ENCODE peak calls at places on chromosomes 12 and 14, in nine cellular contexts. One of them, this sample, is unnamed.

GRCh38 chr12:80702889-80703605 is 4.4 kb upstream of the MYF6 start:
- DNase-seq in aorta: no peak
- DNase-seq in stomach: no peak
- DNase-seq in NT2/D1: no peak
- DNase-seq in cardiac muscle cell: peak; percentile 12
- DNase-seq in effector memory CD4-positive, alpha-beta T cell: no peak
- DNase-seq in fibroblast of pulmonary artery: peak; percentile 59
- DNase-seq in mucosa of descending colon: no peak
- DNase-seq in WERI-Rb-1: no peak
- DNase-seq in this sample: no peak

GRCh38 chr14:99277534-99277933 is 5.5 kb upstream of the BCL11B start:
- DNase-seq in aorta: no peak
- DNase-seq in cardiac muscle cell: no peak
- DNase-seq in NT2/D1: no peak
- DNase-seq in effector memory CD4-positive, alpha-beta T cell: no peak
- DNase-seq in mucosa of descending colon: no peak
- DNase-seq in WERI-Rb-1: no peak
- DNase-seq in fibroblast of pulmonary artery: no peak
- DNase-seq in stomach: no peak
- DNase-seq in this sample: no peak

GRCh38 chr14:79631276-79631675 is 580.0 kb downstream of the DIO2 start:
- DNase-seq in mucosa of descending colon: no peak
- DNase-seq in stomach: no peak
- DNase-seq in fibroblast of pulmonary artery: no peak
- DNase-seq in aorta: no peak
- DNase-seq in NT2/D1: no peak
- DNase-seq in WERI-Rb-1: no peak
- DNase-seq in cardiac muscle cell: no peak
- DNase-seq in effector memory CD4-positive, alpha-beta T cell: no peak
- DNase-seq in this sample: no peak

GRCh38 chr12:110224379-110225304 is 56.4 kb upstream of the ATP2A2 start:
- DNase-seq in aorta: no peak
- DNase-seq in effector memory CD4-positive, alpha-beta T cell: no peak
- DNase-seq in fibroblast of pulmonary artery: peak; percentile 92
- DNase-seq in NT2/D1: no peak
- DNase-seq in cardiac muscle cell: no peak
- DNase-seq in WERI-Rb-1: no peak
- DNase-seq in stomach: no peak
- DNase-seq in mucosa of descending colon: peak; percentile 31
- DNase-seq in this sample: no peak

GRCh38 chr12:40874868-40875267 is 182.6 kb downstream of the CNTN1 start:
- DNase-seq in effector memory CD4-positive, alpha-beta T cell: no peak
- DNase-seq in stomach: no peak
- DNase-seq in fibroblast of pulmonary artery: no peak
- DNase-seq in cardiac muscle cell: no peak
- DNase-seq in WERI-Rb-1: no peak
- DNase-seq in aorta: no peak
- DNase-seq in NT2/D1: no peak
- DNase-seq in mucosa of descending colon: no peak
- DNase-seq in this sample: no peak

GRCh38 chr12:59086124-59086523 is 165.8 kb upstream of the LRIG3 start:
- DNase-seq in mucosa of descending colon: no peak
- DNase-seq in stomach: no peak
- DNase-seq in WERI-Rb-1: no peak
- DNase-seq in fibroblast of pulmonary artery: no peak
- DNase-seq in effector memory CD4-positive, alpha-beta T cell: no peak
- DNase-seq in aorta: no peak
- DNase-seq in NT2/D1: no peak
- DNase-seq in cardiac muscle cell: no peak
- DNase-seq in this sample: no peak

GRCh38 chr12:16012086-16012485 is 101.0 kb downstream of the DERA start:
- DNase-seq in mucosa of descending colon: peak; percentile 53
- DNase-seq in WERI-Rb-1: peak; percentile 65
- DNase-seq in NT2/D1: no peak
- DNase-seq in aorta: peak; percentile 70
- DNase-seq in effector memory CD4-positive, alpha-beta T cell: no peak
- DNase-seq in fibroblast of pulmonary artery: peak; percentile 68
- DNase-seq in stomach: peak; percentile 45
- DNase-seq in cardiac muscle cell: no peak
- DNase-seq in this sample: no peak

GRCh38 chr12:122159879-122160278 is 14.1 kb downstream of the IL31 start:
- DNase-seq in cardiac muscle cell: no peak
- DNase-seq in fibroblast of pulmonary artery: no peak
- DNase-seq in stomach: no peak
- DNase-seq in NT2/D1: no peak
- DNase-seq in effector memory CD4-positive, alpha-beta T cell: no peak
- DNase-seq in WERI-Rb-1: no peak
- DNase-seq in aorta: no peak
- DNase-seq in mucosa of descending colon: no peak
- DNase-seq in this sample: no peak

GRCh38 chr12:112686373-112686772 is 105.2 kb upstream of the RPH3A start:
- DNase-seq in NT2/D1: no peak
- DNase-seq in stomach: no peak
- DNase-seq in aorta: no peak
- DNase-seq in WERI-Rb-1: no peak
- DNase-seq in fibroblast of pulmonary artery: peak; percentile 6
- DNase-seq in cardiac muscle cell: no peak
- DNase-seq in effector memory CD4-positive, alpha-beta T cell: no peak
- DNase-seq in mucosa of descending colon: no peak
- DNase-seq in this sample: no peak

GRCh38 chr14:70645892-70646291 is 4.2 kb downstream of the TTC9 start:
- DNase-seq in WERI-Rb-1: no peak
- DNase-seq in NT2/D1: no peak
- DNase-seq in aorta: no peak
- DNase-seq in stomach: no peak
- DNase-seq in cardiac muscle cell: no peak
- DNase-seq in effector memory CD4-positive, alpha-beta T cell: no peak
- DNase-seq in mucosa of descending colon: no peak
- DNase-seq in fibroblast of pulmonary artery: no peak
- DNase-seq in this sample: no peak

GRCh38 chr12:114221976-114222630 is 183.8 kb downstream of the TBX5 start:
- DNase-seq in WERI-Rb-1: no peak
- DNase-seq in stomach: no peak
- DNase-seq in effector memory CD4-positive, alpha-beta T cell: no peak
- DNase-seq in cardiac muscle cell: no peak
- DNase-seq in fibroblast of pulmonary artery: no peak
- DNase-seq in NT2/D1: no peak
- DNase-seq in aorta: no peak
- DNase-seq in mucosa of descending colon: no peak
- DNase-seq in this sample: no peak

GRCh38 chr14:36319899-36320209 is 583 bp downstream of the MBIP start:
- DNase-seq in cardiac muscle cell: no peak
- DNase-seq in effector memory CD4-positive, alpha-beta T cell: no peak
- DNase-seq in mucosa of descending colon: no peak
- DNase-seq in NT2/D1: no peak
- DNase-seq in fibroblast of pulmonary artery: no peak
- DNase-seq in stomach: no peak
- DNase-seq in aorta: no peak
- DNase-seq in WERI-Rb-1: no peak
- DNase-seq in this sample: no peak

GRCh38 chr12:34625116-34625515 is 602.8 kb downstream of the ALG10 start:
- DNase-seq in mucosa of descending colon: no peak
- DNase-seq in aorta: no peak
- DNase-seq in NT2/D1: peak; percentile 76
- DNase-seq in fibroblast of pulmonary artery: no peak
- DNase-seq in stomach: no peak
- DNase-seq in effector memory CD4-positive, alpha-beta T cell: no peak
- DNase-seq in cardiac muscle cell: no peak
- DNase-seq in WERI-Rb-1: no peak
- DNase-seq in this sample: no peak

GRCh38 chr14:38208825-38209562 is 1.3 kb downstream of the SSTR1 start:
- DNase-seq in mucosa of descending colon: peak; percentile 85
- DNase-seq in WERI-Rb-1: peak; percentile 19
- DNase-seq in cardiac muscle cell: peak; percentile 60
- DNase-seq in effector memory CD4-positive, alpha-beta T cell: no peak
- DNase-seq in stomach: peak; percentile 88
- DNase-seq in aorta: peak; percentile 48
- DNase-seq in NT2/D1: no peak
- DNase-seq in fibroblast of pulmonary artery: peak; percentile 69
- DNase-seq in this sample: peak; percentile 83

GRCh38 chr12:75081305-75081704 is 128.3 kb downstream of the KCNC2 start:
- DNase-seq in mucosa of descending colon: no peak
- DNase-seq in aorta: no peak
- DNase-seq in stomach: no peak
- DNase-seq in NT2/D1: no peak
- DNase-seq in fibroblast of pulmonary artery: no peak
- DNase-seq in effector memory CD4-positive, alpha-beta T cell: no peak
- DNase-seq in WERI-Rb-1: no peak
- DNase-seq in cardiac muscle cell: no peak
- DNase-seq in this sample: no peak

GRCh38 chr14:79278798-79279644 is 932.3 kb downstream of the DIO2 start:
- DNase-seq in cardiac muscle cell: peak; percentile 96
- DNase-seq in stomach: peak; percentile 84
- DNase-seq in effector memory CD4-positive, alpha-beta T cell: no peak
- DNase-seq in WERI-Rb-1: peak; percentile 92
- DNase-seq in mucosa of descending colon: peak; percentile 80
- DNase-seq in fibroblast of pulmonary artery: peak; percentile 87
- DNase-seq in NT2/D1: peak; percentile 83
- DNase-seq in aorta: peak; percentile 85
- DNase-seq in this sample: peak; percentile 82

GRCh38 chr12:121799175-121799841 is 4.5 kb upstream of the SETD1B start:
- DNase-seq in mucosa of descending colon: peak; percentile 84
- DNase-seq in WERI-Rb-1: peak; percentile 93
- DNase-seq in fibroblast of pulmonary artery: peak; percentile 82
- DNase-seq in stomach: peak; percentile 61
- DNase-seq in cardiac muscle cell: peak; percentile 84
- DNase-seq in aorta: peak; percentile 75
- DNase-seq in NT2/D1: no peak
- DNase-seq in effector memory CD4-positive, alpha-beta T cell: no peak
- DNase-seq in this sample: peak; percentile 81

GRCh38 chr12:93247313-93248057 is 130.2 kb upstream of the NUDT4 start:
- DNase-seq in cardiac muscle cell: no peak
- DNase-seq in fibroblast of pulmonary artery: peak; percentile 55
- DNase-seq in NT2/D1: no peak
- DNase-seq in WERI-Rb-1: no peak
- DNase-seq in aorta: no peak
- DNase-seq in mucosa of descending colon: no peak
- DNase-seq in stomach: no peak
- DNase-seq in effector memory CD4-positive, alpha-beta T cell: no peak
- DNase-seq in this sample: no peak

GRCh38 chr12:92145731-92146496 is at the start of gene BTG1:
- DNase-seq in aorta: peak; percentile 98
- DNase-seq in fibroblast of pulmonary artery: peak; percentile 100
- DNase-seq in NT2/D1: peak; percentile 98
- DNase-seq in stomach: peak; percentile 99
- DNase-seq in mucosa of descending colon: peak; percentile 99
- DNase-seq in WERI-Rb-1: peak; percentile 99
- DNase-seq in effector memory CD4-positive, alpha-beta T cell: peak; percentile 99
- DNase-seq in cardiac muscle cell: peak; percentile 100
- DNase-seq in this sample: peak; percentile 100

GRCh38 chr12:92145481-92145730 is 240 bp downstream of the BTG1 start:
- DNase-seq in aorta: no peak
- DNase-seq in cardiac muscle cell: no peak
- DNase-seq in effector memory CD4-positive, alpha-beta T cell: no peak
- DNase-seq in NT2/D1: no peak
- DNase-seq in mucosa of descending colon: no peak
- DNase-seq in WERI-Rb-1: no peak
- DNase-seq in stomach: no peak
- DNase-seq in fibroblast of pulmonary artery: no peak
- DNase-seq in this sample: no peak

GRCh38 chr12:92147491-92147890 is 1.8 kb upstream of the BTG1 start:
- DNase-seq in NT2/D1: no peak
- DNase-seq in mucosa of descending colon: no peak
- DNase-seq in fibroblast of pulmonary artery: no peak
- DNase-seq in aorta: no peak
- DNase-seq in WERI-Rb-1: no peak
- DNase-seq in stomach: no peak
- DNase-seq in cardiac muscle cell: no peak
- DNase-seq in effector memory CD4-positive, alpha-beta T cell: no peak
- DNase-seq in this sample: no peak

GRCh38 chr12:92146497-92146828 is 817 bp upstream of the BTG1 start:
- DNase-seq in effector memory CD4-positive, alpha-beta T cell: no peak
- DNase-seq in cardiac muscle cell: no peak
- DNase-seq in mucosa of descending colon: no peak
- DNase-seq in stomach: no peak
- DNase-seq in WERI-Rb-1: no peak
- DNase-seq in aorta: no peak
- DNase-seq in fibroblast of pulmonary artery: peak; percentile 46
- DNase-seq in NT2/D1: peak; percentile 13
- DNase-seq in this sample: no peak

DNA sequence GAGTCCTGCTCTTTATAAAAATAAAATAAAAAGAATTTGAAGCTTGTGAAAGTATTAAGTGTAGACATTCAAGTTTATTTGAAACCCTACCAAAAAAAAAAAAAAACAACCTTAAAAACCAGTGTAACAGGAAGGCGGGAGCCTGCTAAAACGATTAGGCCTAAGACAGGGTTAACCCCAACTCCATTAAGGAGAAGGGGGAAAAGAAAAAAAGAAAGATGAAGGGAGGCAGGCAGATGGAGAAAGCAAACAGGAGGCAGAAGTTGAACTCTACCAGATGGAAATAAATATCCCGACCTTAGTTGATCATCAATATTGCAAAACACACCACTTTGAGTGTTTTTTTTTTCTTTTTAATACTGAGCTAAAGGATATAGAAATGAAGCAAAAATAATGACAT is 1.2 kb upstream of the BTG1 start:
- DNase-seq in aorta: no peak
- DNase-seq in mucosa of descending colon: no peak
- DNase-seq in NT2/D1: no peak
- DNase-seq in stomach: no peak
- DNase-seq in effector memory CD4-positive, alpha-beta T cell: no peak
- DNase-seq in WERI-Rb-1: no peak
- DNase-seq in fibroblast of pulmonary artery: no peak
- DNase-seq in cardiac muscle cell: no peak
- DNase-seq in this sample: no peak
- H3K4me3 ChIP-seq in aorta: no peak overlapping the region
- H3K4me3 ChIP-seq in mucosa of descending colon: no peak overlapping the region
- H3K4me3 ChIP-seq in NT2/D1: peak overlapping the region; percentile 85
- H3K4me3 ChIP-seq in stomach: peak overlapping the region; percentile 85
- H3K4me3 ChIP-seq in effector memory CD4-positive, alpha-beta T cell: peak overlapping the region; percentile 90
- H3K4me3 ChIP-seq in WERI-Rb-1: peak overlapping the region; percentile 68
- H3K4me3 ChIP-seq in fibroblast of pulmonary artery: peak overlapping the region; percentile 74
- H3K4me3 ChIP-seq in cardiac muscle cell: peak overlapping the region; percentile 86
- H3K4me3 ChIP-seq in this sample: peak overlapping the region; percentile 74

GRCh38 chr14:74571441-74571841 is 40.6 kb downstream of the LTBP2 start:
- DNase-seq in NT2/D1: no peak
- DNase-seq in mucosa of descending colon: no peak
- DNase-seq in effector memory CD4-positive, alpha-beta T cell: no peak
- DNase-seq in fibroblast of pulmonary artery: peak; percentile 77
- DNase-seq in cardiac muscle cell: no peak
- DNase-seq in aorta: peak; percentile 80
- DNase-seq in stomach: no peak
- DNase-seq in WERI-Rb-1: no peak
- DNase-seq in this sample: no peak
- H3K4me3 ChIP-seq in NT2/D1: no peak overlapping the region
- H3K4me3 ChIP-seq in mucosa of descending colon: no peak overlapping the region
- H3K4me3 ChIP-seq in effector memory CD4-positive, alpha-beta T cell: no peak overlapping the region
- H3K4me3 ChIP-seq in fibroblast of pulmonary artery: peak overlapping the region; percentile 10
- H3K4me3 ChIP-seq in cardiac muscle cell: no peak overlapping the region
- H3K4me3 ChIP-seq in aorta: no peak overlapping the region
- H3K4me3 ChIP-seq in stomach: no peak overlapping the region
- H3K4me3 ChIP-seq in WERI-Rb-1: no peak overlapping the region
- H3K4me3 ChIP-seq in this sample: no peak overlapping the region

GRCh38 chr12:45234134-45234865 is 18.4 kb downstream of the ANO6 start:
- DNase-seq in fibroblast of pulmonary artery: peak; percentile 97
- DNase-seq in aorta: no peak
- DNase-seq in effector memory CD4-positive, alpha-beta T cell: no peak
- DNase-seq in mucosa of descending colon: no peak
- DNase-seq in stomach: no peak
- DNase-seq in NT2/D1: peak; percentile 72
- DNase-seq in WERI-Rb-1: no peak
- DNase-seq in cardiac muscle cell: peak; percentile 81
- DNase-seq in this sample: no peak
- H3K4me3 ChIP-seq in fibroblast of pulmonary artery: peak overlapping the region; percentile 19
- H3K4me3 ChIP-seq in aorta: peak overlapping the region; percentile 11
- H3K4me3 ChIP-seq in effector memory CD4-positive, alpha-beta T cell: no peak overlapping the region
- H3K4me3 ChIP-seq in mucosa of descending colon: no peak overlapping the region
- H3K4me3 ChIP-seq in stomach: no peak overlapping the region
- H3K4me3 ChIP-seq in NT2/D1: no peak overlapping the region
- H3K4me3 ChIP-seq in WERI-Rb-1: no peak overlapping the region
- H3K4me3 ChIP-seq in cardiac muscle cell: peak overlapping the region; percentile 5
- H3K4me3 ChIP-seq in this sample: no peak overlapping the region

GRCh38 chr12:95551305-95551704 is at the start of gene USP44:
- DNase-seq in aorta: no peak
- DNase-seq in mucosa of descending colon: no peak
- DNase-seq in NT2/D1: peak; percentile 87
- DNase-seq in WERI-Rb-1: no peak
- DNase-seq in stomach: no peak
- DNase-seq in cardiac muscle cell: peak; percentile 13
- DNase-seq in effector memory CD4-positive, alpha-beta T cell: no peak
- DNase-seq in fibroblast of pulmonary artery: no peak
- DNase-seq in this sample: no peak
- H3K4me3 ChIP-seq in aorta: no peak within 1 kb of the TSS
- H3K4me3 ChIP-seq in mucosa of descending colon: no peak within 1 kb of the TSS
- H3K4me3 ChIP-seq in NT2/D1: peak within 1 kb of the TSS; percentile 83
- H3K4me3 ChIP-seq in WERI-Rb-1: no peak within 1 kb of the TSS
- H3K4me3 ChIP-seq in stomach: no peak within 1 kb of the TSS
- H3K4me3 ChIP-seq in cardiac muscle cell: no peak within 1 kb of the TSS
- H3K4me3 ChIP-seq in effector memory CD4-positive, alpha-beta T cell: no peak within 1 kb of the TSS
- H3K4me3 ChIP-seq in fibroblast of pulmonary artery: no peak within 1 kb of the TSS
- H3K4me3 ChIP-seq in this sample: no peak within 1 kb of the TSS

This sample was measured in transverse colon.